ENCODE peak calls at places on chromosomes 13 and 19, in seven cellular contexts. One of them, this sample, is unnamed.

GRCh38 chr19:42028304-42029216 is 34.5 kb upstream of the ATP1A3 start:
- DNase-seq in uterus: no peak
- DNase-seq in astrocyte: no peak
- DNase-seq in GM23248: no peak
- DNase-seq in lower lobe of right lung: no peak
- DNase-seq in adrenal gland: no peak
- DNase-seq in IMR-90: no peak
- DNase-seq in this sample: no peak

GRCh38 chr13:40379794-40380608 is 286.4 kb downstream of the FOXO1 start:
- DNase-seq in uterus: no peak
- DNase-seq in astrocyte: no peak
- DNase-seq in GM23248: no peak
- DNase-seq in lower lobe of right lung: no peak
- DNase-seq in adrenal gland: no peak
- DNase-seq in IMR-90: no peak
- DNase-seq in this sample: no peak

GRCh38 chr19:54431255-54431838 is 16.1 kb downstream of the TTYH1 start:
- DNase-seq in uterus: no peak
- DNase-seq in astrocyte: peak; percentile 31
- DNase-seq in GM23248: no peak
- DNase-seq in lower lobe of right lung: peak; percentile 84
- DNase-seq in adrenal gland: peak; percentile 64
- DNase-seq in IMR-90: peak; percentile 28
- DNase-seq in this sample: no peak

GRCh38 chr19:58535857-58536256 is 8.0 kb upstream of the TRIM28 start:
- DNase-seq in uterus: no peak
- DNase-seq in astrocyte: no peak
- DNase-seq in GM23248: no peak
- DNase-seq in lower lobe of right lung: no peak
- DNase-seq in adrenal gland: no peak
- DNase-seq in IMR-90: no peak
- DNase-seq in this sample: no peak

GRCh38 chr13:49395416-49396277 is 48.2 kb downstream of the CAB39L start:
- DNase-seq in uterus: peak; percentile 47
- DNase-seq in astrocyte: no peak
- DNase-seq in GM23248: peak; percentile 57
- DNase-seq in lower lobe of right lung: no peak
- DNase-seq in adrenal gland: peak; percentile 48
- DNase-seq in IMR-90: no peak
- DNase-seq in this sample: no peak

GRCh38 chr19:18433735-18434398 is 4.1 kb downstream of the ISYNA1 start:
- DNase-seq in uterus: peak; percentile 50
- DNase-seq in astrocyte: no peak
- DNase-seq in GM23248: no peak
- DNase-seq in lower lobe of right lung: no peak
- DNase-seq in adrenal gland: no peak
- DNase-seq in IMR-90: no peak
- DNase-seq in this sample: peak; percentile 55

GRCh38 chr13:23639672-23640275 is 69.6 kb downstream of the TNFRSF19 start:
- DNase-seq in uterus: no peak
- DNase-seq in astrocyte: peak; percentile 57
- DNase-seq in GM23248: no peak
- DNase-seq in lower lobe of right lung: no peak
- DNase-seq in adrenal gland: no peak
- DNase-seq in IMR-90: no peak
- DNase-seq in this sample: no peak

GRCh38 chr19:999379-999719 is 870 bp upstream of the GRIN3B start:
- DNase-seq in uterus: no peak
- DNase-seq in astrocyte: no peak
- DNase-seq in GM23248: no peak
- DNase-seq in lower lobe of right lung: no peak
- DNase-seq in adrenal gland: no peak
- DNase-seq in IMR-90: no peak
- DNase-seq in this sample: no peak

GRCh38 chr19:19661675-19662251 is 1.7 kb downstream of the ATP13A1 start:
- DNase-seq in uterus: no peak
- DNase-seq in astrocyte: no peak
- DNase-seq in GM23248: peak; percentile 12
- DNase-seq in lower lobe of right lung: peak; percentile 48
- DNase-seq in adrenal gland: no peak
- DNase-seq in IMR-90: no peak
- DNase-seq in this sample: no peak

GRCh38 chr13:57286511-57287098 is 119.6 kb downstream of the PRR20E start:
- DNase-seq in uterus: no peak
- DNase-seq in astrocyte: no peak
- DNase-seq in GM23248: no peak
- DNase-seq in lower lobe of right lung: peak; percentile 40
- DNase-seq in adrenal gland: no peak
- DNase-seq in IMR-90: no peak
- DNase-seq in this sample: no peak

GRCh38 chr13:65679240-65679639 is 1550.9 kb downstream of the PCDH9 start:
- DNase-seq in uterus: no peak
- DNase-seq in astrocyte: peak; percentile 65
- DNase-seq in GM23248: no peak
- DNase-seq in lower lobe of right lung: no peak
- DNase-seq in adrenal gland: no peak
- DNase-seq in IMR-90: peak; percentile 54
- DNase-seq in this sample: peak; percentile 7

GRCh38 chr13:51624207-51624606 is 39.9 kb downstream of the WDFY2 start:
- DNase-seq in uterus: no peak
- DNase-seq in astrocyte: no peak
- DNase-seq in GM23248: no peak
- DNase-seq in lower lobe of right lung: no peak
- DNase-seq in adrenal gland: no peak
- DNase-seq in IMR-90: no peak
- DNase-seq in this sample: no peak
- H3K4me1 ChIP-seq in uterus: no peaks in the 10 kb centered on the region
- H3K4me1 ChIP-seq in astrocyte: peaks cover 5% of the 10 kb centered on the region
- H3K4me1 ChIP-seq in GM23248: peaks cover 51% of the 10 kb centered on the region
- H3K4me1 ChIP-seq in lower lobe of right lung: peaks cover 46% of the 10 kb centered on the region
- H3K4me1 ChIP-seq in adrenal gland: peaks cover 27% of the 10 kb centered on the region
- H3K4me1 ChIP-seq in IMR-90: peaks cover 20% of the 10 kb centered on the region
- H3K4me1 ChIP-seq in this sample: peaks cover 8% of the 10 kb centered on the region

GRCh38 chr13:110320645-110321044 is 13.6 kb downstream of the COL4A2 start:
- DNase-seq in uterus: no peak
- DNase-seq in astrocyte: no peak
- DNase-seq in GM23248: no peak
- DNase-seq in lower lobe of right lung: no peak
- DNase-seq in adrenal gland: no peak
- DNase-seq in IMR-90: no peak
- DNase-seq in this sample: no peak

GRCh38 chr13:110322828-110323171 is 15.7 kb downstream of the COL4A2 start:
- DNase-seq in uterus: no peak
- DNase-seq in astrocyte: no peak
- DNase-seq in GM23248: no peak
- DNase-seq in lower lobe of right lung: no peak
- DNase-seq in adrenal gland: no peak
- DNase-seq in IMR-90: no peak
- DNase-seq in this sample: no peak

GRCh38 chr13:110323986-110324749 is 17.1 kb downstream of the COL4A2 start:
- DNase-seq in uterus: peak; percentile 20
- DNase-seq in astrocyte: no peak
- DNase-seq in GM23248: no peak
- DNase-seq in lower lobe of right lung: no peak
- DNase-seq in adrenal gland: no peak
- DNase-seq in IMR-90: no peak
- DNase-seq in this sample: no peak

GRCh38 chr13:110322126-110322827 is 15.2 kb downstream of the COL4A2 start:
- DNase-seq in uterus: no peak
- DNase-seq in astrocyte: no peak
- DNase-seq in GM23248: no peak
- DNase-seq in lower lobe of right lung: no peak
- DNase-seq in adrenal gland: no peak
- DNase-seq in IMR-90: no peak
- DNase-seq in this sample: no peak

DNA sequence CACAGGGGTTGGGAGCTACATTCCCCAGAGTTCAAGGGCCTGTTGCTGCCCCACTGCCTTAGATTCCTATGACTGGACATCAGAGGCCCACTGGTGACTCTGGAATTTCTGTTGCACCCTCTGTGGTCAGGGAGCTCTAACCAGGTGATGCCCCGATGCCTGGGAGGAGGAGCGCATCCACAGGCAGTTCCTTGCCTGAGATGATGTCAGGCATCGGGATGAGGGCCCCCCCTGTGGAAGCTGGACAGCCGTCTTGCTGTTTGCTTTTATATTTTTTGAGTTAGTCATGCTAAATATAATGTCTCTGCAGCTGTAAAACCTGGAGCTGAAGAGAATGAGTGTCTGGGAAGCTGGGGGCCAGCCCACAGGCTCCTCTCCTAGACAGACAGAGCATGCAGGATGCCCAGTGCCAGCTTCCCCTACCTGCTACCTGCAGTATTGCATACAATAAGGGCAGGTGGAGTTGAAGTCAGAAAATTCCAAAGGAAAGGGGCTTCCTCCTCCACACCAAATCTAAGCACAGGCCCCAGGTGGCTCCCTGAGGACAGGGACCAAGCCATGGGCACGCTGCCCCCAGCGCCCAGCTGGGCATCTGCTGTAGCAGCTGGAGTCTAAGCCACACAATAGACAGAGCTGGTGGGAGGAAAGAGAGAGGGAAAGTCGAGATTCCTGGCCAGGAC is 16.2 kb downstream of the COL4A2 start:
- DNase-seq in uterus: peak; percentile 70
- DNase-seq in astrocyte: peak; percentile 93
- DNase-seq in GM23248: peak; percentile 86
- DNase-seq in lower lobe of right lung: no peak
- DNase-seq in adrenal gland: no peak
- DNase-seq in IMR-90: peak; percentile 96
- DNase-seq in this sample: no peak
- H3K4me1 ChIP-seq in uterus: peaks cover 6% of the 10 kb centered on the region
- H3K4me1 ChIP-seq in astrocyte: peaks cover 93% of the 10 kb centered on the region
- H3K4me1 ChIP-seq in GM23248: peaks cover 58% of the 10 kb centered on the region
- H3K4me1 ChIP-seq in lower lobe of right lung: peaks cover 76% of the 10 kb centered on the region
- H3K4me1 ChIP-seq in adrenal gland: no peaks in the 10 kb centered on the region
- H3K4me1 ChIP-seq in IMR-90: peaks cover 47% of the 10 kb centered on the region
- H3K4me1 ChIP-seq in this sample: peaks cover 29% of the 10 kb centered on the region

DNA sequence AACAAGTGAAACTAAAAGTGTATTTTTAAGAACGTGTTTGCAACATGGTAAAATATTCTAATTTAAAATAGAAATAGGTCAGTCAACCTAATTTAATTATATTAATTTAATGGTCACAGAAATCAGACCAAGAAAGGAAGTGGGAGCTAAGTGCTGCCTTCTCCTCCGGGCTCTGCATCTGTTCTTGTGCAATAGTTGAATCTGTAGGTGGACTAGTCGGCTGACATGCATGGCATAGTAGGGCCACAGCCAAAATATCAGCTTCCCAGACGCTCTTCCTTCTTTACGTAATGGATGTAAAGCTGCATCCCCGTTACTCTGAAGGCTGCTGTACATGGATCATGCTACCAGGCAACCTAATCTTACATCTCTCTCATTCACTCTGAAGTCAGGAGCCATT is 47.3 kb downstream of the COL4A1 start:
- DNase-seq in uterus: no peak
- DNase-seq in astrocyte: no peak
- DNase-seq in GM23248: no peak
- DNase-seq in lower lobe of right lung: no peak
- DNase-seq in adrenal gland: no peak
- DNase-seq in IMR-90: no peak
- DNase-seq in this sample: no peak
- H3K4me1 ChIP-seq in uterus: no peaks in the 10 kb centered on the region
- H3K4me1 ChIP-seq in astrocyte: peaks cover 43% of the 10 kb centered on the region
- H3K4me1 ChIP-seq in GM23248: peaks cover 15% of the 10 kb centered on the region
- H3K4me1 ChIP-seq in lower lobe of right lung: peaks cover 48% of the 10 kb centered on the region
- H3K4me1 ChIP-seq in adrenal gland: peaks cover 12% of the 10 kb centered on the region
- H3K4me1 ChIP-seq in IMR-90: peaks cover 46% of the 10 kb centered on the region
- H3K4me1 ChIP-seq in this sample: no peaks in the 10 kb centered on the region

DNA sequence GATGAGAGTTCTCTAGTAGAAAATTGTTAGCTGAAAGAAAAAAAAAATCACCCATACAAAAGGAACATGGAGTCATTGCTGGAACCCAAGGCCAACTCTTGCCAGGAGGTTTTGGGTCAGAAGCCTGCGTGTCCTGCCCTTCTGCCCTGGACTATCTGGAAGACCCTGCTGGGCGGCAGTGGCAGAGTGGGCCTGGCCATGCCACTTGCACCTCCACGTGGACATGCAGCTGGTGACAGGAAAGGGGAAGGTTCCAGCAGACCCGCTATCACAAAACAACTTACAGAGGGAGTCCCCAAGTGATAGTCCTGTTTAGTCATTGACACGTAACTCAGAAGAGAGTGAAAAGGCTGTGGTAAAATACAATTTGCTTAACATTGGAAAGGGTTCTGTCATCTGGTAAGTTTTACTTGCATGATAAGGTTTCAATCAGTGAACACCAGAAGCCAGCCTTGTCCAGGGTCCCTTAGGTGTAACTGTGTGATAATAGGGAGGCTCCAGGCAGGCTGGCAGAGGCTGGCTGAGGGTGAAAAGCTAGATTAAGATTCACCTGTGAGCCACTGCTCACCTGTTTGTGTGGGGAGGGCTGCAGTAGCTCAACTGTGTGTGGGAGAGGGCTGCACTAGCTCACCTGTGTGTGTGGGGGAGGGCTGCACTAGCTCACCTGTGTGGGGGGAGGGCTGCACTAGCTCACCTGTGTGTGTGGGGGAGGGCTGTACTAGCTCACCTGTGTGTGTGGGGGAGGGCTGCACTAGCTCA is 47.8 kb downstream of the COL4A2 start:
- DNase-seq in uterus: no peak
- DNase-seq in astrocyte: no peak
- DNase-seq in GM23248: peak; percentile 13
- DNase-seq in lower lobe of right lung: no peak
- DNase-seq in adrenal gland: no peak
- DNase-seq in IMR-90: no peak
- DNase-seq in this sample: no peak
- H3K4me1 ChIP-seq in uterus: peaks cover 16% of the 10 kb centered on the region
- H3K4me1 ChIP-seq in astrocyte: peaks cover 10% of the 10 kb centered on the region
- H3K4me1 ChIP-seq in GM23248: no peaks in the 10 kb centered on the region
- H3K4me1 ChIP-seq in lower lobe of right lung: peaks cover 31% of the 10 kb centered on the region
- H3K4me1 ChIP-seq in adrenal gland: no peaks in the 10 kb centered on the region
- H3K4me1 ChIP-seq in IMR-90: peaks cover 13% of the 10 kb centered on the region
- H3K4me1 ChIP-seq in this sample: peaks cover 31% of the 10 kb centered on the region